ENCODE peak calls at places on chromosomes 2 and 18, in nine cellular contexts. V is IMR-90, A is A549, O is prostate gland, K is stomach, D is Peyer's patch, M is H1, B is tibial nerve, H is uterus. F is an unnamed sample.

GRCh38 chr18:1663879-1664705 is 759.4 kb downstream of the ADCYAP1 start:
- DNase-seq in V (no peak), A (peak; percentile 0), O (no peak), K (peak; percentile 34), D (no peak), M (peak; percentile 41), B (peak; percentile 19), H (no peak), F (peak; percentile 10)

GRCh38 chr2:133888816-133889215 is 320.6 kb upstream of the NCKAP5 start:
- DNase-seq in V (no peak), A (no peak), O (no peak), K (no peak), D (no peak), M (no peak), B (no peak), H (no peak), F (no peak)

GRCh38 chr2:42792583-42793313 is at the start of gene HAAO:
- DNase-seq in V (no peak), A (no peak), O (no peak), K (peak; percentile 52), D (peak; percentile 50), M (no peak), B (peak; percentile 28), H (peak; percentile 57), F (peak; percentile 83)

GRCh38 chr2:29050591-29050990 is 23.7 kb downstream of the PCARE start:
- DNase-seq in V (no peak), A (no peak), O (no peak), K (no peak), D (no peak), M (no peak), B (no peak), H (no peak), F (no peak)

GRCh38 chr2:31233741-31234689 is at the start of gene EHD3:
- DNase-seq in V (peak; percentile 91), A (peak; percentile 92), O (peak; percentile 83), K (peak; percentile 83), D (peak; percentile 90), M (peak; percentile 95), B (peak; percentile 49), H (peak; percentile 81), F (peak; percentile 89)

GRCh38 chr2:130873700-130874346 is 37.1 kb downstream of the ARHGEF4 start:
- DNase-seq in V (peak; percentile 63), A (peak; percentile 75), O (peak; percentile 64), K (peak; percentile 72), D (peak; percentile 60), M (peak; percentile 41), B (peak; percentile 53), H (peak; percentile 38), F (peak; percentile 76)

GRCh38 chr2:2698182-2699116 is 367.4 kb upstream of the MYT1L start:
- DNase-seq in V (no peak), A (peak; percentile 33), O (no peak), K (no peak), D (no peak), M (no peak), B (no peak), H (no peak), F (no peak)

GRCh38 chr18:63444567-63444966 is 22.3 kb upstream of the VPS4B start:
- DNase-seq in V (peak; percentile 72), A (no peak), O (no peak), K (no peak), D (no peak), M (no peak), B (no peak), H (no peak), F (no peak)

GRCh38 chr2:113966832-113967231 is 76.9 kb downstream of the ACTR3 start:
- DNase-seq in V (peak; percentile 50), A (no peak), O (peak; percentile 52), K (no peak), D (no peak), M (no peak), B (no peak), H (no peak), F (no peak)

GRCh38 chr2:113964436-113964835 is 74.5 kb downstream of the ACTR3 start:
- DNase-seq in V (peak; percentile 19), A (no peak), O (no peak), K (no peak), D (no peak), M (no peak), B (no peak), H (no peak), F (no peak)

GRCh38 chr2:113966171-113966570 is 76.3 kb downstream of the ACTR3 start:
- DNase-seq in V (no peak), A (no peak), O (no peak), K (no peak), D (no peak), M (no peak), B (no peak), H (no peak), F (no peak)

GRCh38 chr2:113965228-113965627 is 75.3 kb downstream of the ACTR3 start:
- DNase-seq in V (no peak), A (no peak), O (no peak), K (no peak), D (no peak), M (no peak), B (no peak), H (no peak), F (no peak)

DNA sequence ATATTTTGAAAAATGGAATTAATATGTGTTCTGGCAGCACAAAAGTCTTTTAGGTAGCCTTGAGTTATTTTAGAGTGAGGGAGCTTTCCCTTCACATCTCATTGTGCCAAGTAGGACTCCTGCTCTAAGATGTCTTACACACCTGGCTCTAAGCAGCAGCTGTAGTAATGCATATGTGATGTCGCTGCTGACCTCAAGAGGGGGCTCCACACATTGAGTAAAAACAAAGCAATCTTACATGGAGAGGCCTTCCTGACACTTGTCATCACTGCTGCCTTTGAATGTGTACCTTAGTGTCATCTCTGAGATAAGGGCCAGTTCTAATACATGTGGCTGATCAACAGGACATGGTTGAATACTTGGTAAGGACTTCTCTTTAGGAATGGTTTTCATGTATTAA is 75.8 kb downstream of the ACTR3 start:
- DNase-seq in V (peak; percentile 44), A (no peak), O (no peak), K (no peak), D (no peak), M (no peak), B (no peak), H (no peak), F (no peak)
- TF ChIP-seq POLR2A in V (no peak), A (no peak), O (no peak), K (no peak), D (no peak), M (no peak), B (no peak), H (no peak), F (no peak)

GRCh38 chr2:166333809-166334208 is 41.9 kb downstream of the SCN9A start:
- DNase-seq in V (peak; percentile 49), A (no peak), O (no peak), K (no peak), D (no peak), M (no peak), B (no peak), H (no peak), F (no peak)

GRCh38 chr2:166331468-166331867 is 44.3 kb downstream of the SCN9A start:
- DNase-seq in V (peak; percentile 44), A (no peak), O (no peak), K (no peak), D (no peak), M (no peak), B (no peak), H (no peak), F (no peak)

GRCh38 chr2:166329465-166329864 is 46.3 kb downstream of the SCN9A start:
- DNase-seq in V (no peak), A (no peak), O (no peak), K (no peak), D (no peak), M (no peak), B (no peak), H (no peak), F (no peak)

GRCh38 chr2:166334800-166335199 is 40.9 kb downstream of the SCN9A start:
- DNase-seq in V (no peak), A (no peak), O (no peak), K (no peak), D (no peak), M (no peak), B (no peak), H (no peak), F (no peak)

DNA sequence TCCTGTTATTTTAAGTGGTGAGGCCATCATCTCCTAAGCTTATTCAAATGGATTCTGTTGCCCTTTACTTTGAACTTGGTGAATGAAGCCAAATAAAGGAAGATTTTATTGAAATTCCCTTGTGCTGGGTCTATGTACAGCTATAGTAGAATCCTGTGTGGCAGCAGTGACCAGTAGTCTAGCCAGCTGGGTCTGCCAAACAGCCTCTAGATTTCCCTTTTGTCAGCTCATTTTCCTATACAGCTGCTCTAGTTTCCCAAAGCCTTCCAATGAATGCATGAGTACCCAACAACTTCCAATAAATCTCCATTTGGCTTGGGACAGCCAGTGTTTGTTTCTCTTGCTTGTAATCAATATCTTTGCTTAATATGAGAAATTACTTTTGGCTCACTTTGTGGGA is 43.7 kb downstream of the SCN9A start:
- DNase-seq in V (no peak), A (no peak), O (no peak), K (no peak), D (no peak), M (no peak), B (no peak), H (no peak), F (no peak)
- TF ChIP-seq POLR2A in V (no peak), A (no peak), O (no peak), K (no peak), D (no peak), M (no peak), B (no peak), H (no peak), F (no peak)

GRCh38 chr2:168853471-168853870 is 36.8 kb downstream of the SPC25 start:
- DNase-seq in V (no peak), A (no peak), O (no peak), K (no peak), D (no peak), M (no peak), B (no peak), H (no peak), F (no peak)

GRCh38 chr2:168850846-168851245 is 39.4 kb downstream of the SPC25 start:
- DNase-seq in V (no peak), A (no peak), O (no peak), K (no peak), D (no peak), M (no peak), B (no peak), H (no peak), F (no peak)

GRCh38 chr2:168852487-168852886 is 37.7 kb downstream of the SPC25 start:
- DNase-seq in V (no peak), A (no peak), O (no peak), K (no peak), D (no peak), M (no peak), B (no peak), H (no peak), F (no peak)

GRCh38 chr2:168849610-168850009 is 40.6 kb downstream of the SPC25 start:
- DNase-seq in V (peak; percentile 16), A (no peak), O (no peak), K (peak; percentile 33), D (no peak), M (peak; percentile 27), B (no peak), H (peak; percentile 35), F (peak; percentile 73)

GRCh38 chr2:168851674-168852320 is 38.4 kb downstream of the SPC25 start:
- DNase-seq in V (peak; percentile 84), A (no peak), O (no peak), K (peak; percentile 28), D (no peak), M (no peak), B (no peak), H (no peak), F (peak; percentile 39)
- TF ChIP-seq POLR2A in V (no peak), A (no peak), O (no peak), K (no peak), D (no peak), M (no peak), B (no peak), H (no peak), F (no peak)

DNA sequence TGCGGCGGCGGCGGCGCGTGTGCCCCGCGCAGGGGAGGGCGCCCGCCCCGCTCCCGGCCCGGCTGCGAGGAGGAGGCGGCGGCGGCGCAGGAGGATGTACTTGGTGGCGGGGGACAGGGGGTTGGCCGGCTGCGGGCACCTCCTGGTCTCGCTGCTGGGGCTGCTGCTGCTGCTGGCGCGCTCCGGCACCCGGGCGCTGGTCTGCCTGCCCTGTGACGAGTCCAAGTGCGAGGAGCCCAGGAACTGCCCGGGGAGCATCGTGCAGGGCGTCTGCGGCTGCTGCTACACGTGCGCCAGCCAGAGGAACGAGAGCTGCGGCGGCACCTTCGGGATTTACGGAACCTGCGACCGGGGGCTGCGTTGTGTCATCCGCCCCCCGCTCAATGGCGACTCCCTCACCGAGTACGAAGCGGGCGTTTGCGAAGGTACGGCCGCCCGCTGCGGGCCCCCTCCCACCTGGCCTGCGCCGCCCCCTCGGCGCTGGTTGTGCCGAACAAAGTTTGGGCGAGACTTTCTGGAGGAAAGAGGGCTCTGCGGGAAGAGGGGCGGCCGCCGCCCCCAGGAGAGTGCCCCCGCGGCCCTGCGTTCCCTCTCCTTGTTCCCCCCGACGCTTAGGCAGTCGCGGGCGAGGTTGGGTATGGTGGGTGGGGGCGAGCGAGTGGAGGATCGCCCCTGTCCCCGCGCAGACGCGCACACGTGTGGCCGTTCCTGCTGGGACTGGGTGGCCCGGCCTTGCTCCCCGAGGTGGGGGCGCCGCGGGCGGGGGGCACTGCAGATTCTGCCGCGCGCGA is 816 bp downstream of the CRIM1 start:
- DNase-seq in V (peak; percentile 34), A (no peak), O (peak; percentile 46), K (peak; percentile 55), D (no peak), M (no peak), B (peak; percentile 21), H (peak; percentile 53), F (peak; percentile 76)
- TF ChIP-seq POLR2A in V (no peak), A (no peak), O (no peak), K (no peak), D (no peak), M (no peak), B (no peak), H (no peak), F (no peak)

F was measured in ovary.